ENCODE peak calls at places on chromosomes 5 and 9, in seven cellular contexts. A, D, B, N, L, M and P are unnamed samples.
A peak's percentile ranks its signal among the peaks of the same experiment; 100 is the strongest.

GRCh38 chr5:122126711-122127385 is 2.5 kb upstream of the ZNF474 start:
- DNase-seq in A (no peak), D (no peak), B (no peak), N (no peak), L (no peak), M (no peak), P (no peak)

GRCh38 chr9:98159301-98159700 is 33.1 kb downstream of the CORO2A start:
- DNase-seq in A (no peak), D (no peak), B (no peak), N (no peak), L (no peak), M (no peak), P (no peak)

GRCh38 chr5:154603978-154604679 is 126.1 kb upstream of the HAND1 start:
- DNase-seq in A (peak; percentile 64), D (no peak), B (peak; percentile 20), N (no peak), L (peak; percentile 1), M (peak; percentile 5), P (no peak)

GRCh38 chr9:128713941-128714573 is 9.9 kb downstream of the ZDHHC12 start:
- DNase-seq in A (no peak), D (no peak), B (no peak), N (no peak), L (no peak), M (no peak), P (no peak)

GRCh38 chr5:107631805-107632362 is 38.9 kb downstream of the EFNA5 start:
- DNase-seq in A (no peak), D (no peak), B (no peak), N (no peak), L (no peak), M (no peak), P (no peak)

GRCh38 chr5:139268364-139269202 is 25.0 kb upstream of the MATR3 start:
- DNase-seq in A (no peak), D (no peak), B (no peak), N (no peak), L (no peak), M (no peak), P (no peak)

GRCh38 chr5:166845044-166845443 is 1446.4 kb upstream of the WWC1 start:
- DNase-seq in A (peak; percentile 59), D (no peak), B (no peak), N (no peak), L (no peak), M (no peak), P (peak; percentile 4)

GRCh38 chr5:22531986-22532385 is 321.2 kb downstream of the CDH12 start:
- DNase-seq in A (no peak), D (no peak), B (no peak), N (no peak), L (no peak), M (no peak), P (no peak)

GRCh38 chr5:142391031-142391872 is 66.4 kb upstream of the SPRY4 start:
- DNase-seq in A (no peak), D (no peak), B (no peak), N (no peak), L (no peak), M (no peak), P (no peak)

GRCh38 chr9:133506653-133507038 is 18.1 kb downstream of the MYMK start:
- DNase-seq in A (peak; percentile 42), D (no peak), B (peak; percentile 85), N (no peak), L (peak; percentile 19), M (peak; percentile 38), P (no peak)

GRCh38 chr9:68575821-68576220 is 35.1 kb upstream of the TMEM252 start:
- DNase-seq in A (no peak), D (no peak), B (no peak), N (no peak), L (no peak), M (no peak), P (no peak)

GRCh38 chr5:157025093-157025698 is 33.7 kb downstream of the HAVCR1 start:
- DNase-seq in A (no peak), D (peak; percentile 96), B (no peak), N (no peak), L (no peak), M (no peak), P (peak; percentile 36)

GRCh38 chr9:110320651-110321050 is 17.0 kb downstream of the TXNDC8 start:
- DNase-seq in A (no peak), D (no peak), B (no peak), N (no peak), L (no peak), M (no peak), P (no peak)

GRCh38 chr5:122559676-122560075 is 215.2 kb upstream of the SNX2 start:
- DNase-seq in A (no peak), D (no peak), B (no peak), N (no peak), L (no peak), M (no peak), P (no peak)

GRCh38 chr9:133580416-133580738 is 28.8 kb downstream of the FAM163B start:
- DNase-seq in A (no peak), D (no peak), B (no peak), N (no peak), L (no peak), M (no peak), P (no peak)

GRCh38 chr5:134225780-134226440 is at the start of gene PPP2CA:
- DNase-seq in A (peak; percentile 99), D (peak; percentile 98), B (peak; percentile 95), N (peak; percentile 82), L (peak; percentile 98), M (peak; percentile 92), P (peak; percentile 97)

GRCh38 chr5:134223406-134224251 is 2.2 kb downstream of the PPP2CA start:
- DNase-seq in A (no peak), D (no peak), B (peak; percentile 7), N (no peak), L (no peak), M (no peak), P (no peak)

GRCh38 chr5:134227259-134227658 is 1.4 kb upstream of the PPP2CA start:
- DNase-seq in A (no peak), D (no peak), B (no peak), N (no peak), L (no peak), M (no peak), P (no peak)

GRCh38 chr5:134226441-134227192 is 744 bp upstream of the PPP2CA start:
- DNase-seq in A (peak; percentile 40), D (peak; percentile 84), B (no peak), N (no peak), L (no peak), M (no peak), P (peak; percentile 19)

DNA sequence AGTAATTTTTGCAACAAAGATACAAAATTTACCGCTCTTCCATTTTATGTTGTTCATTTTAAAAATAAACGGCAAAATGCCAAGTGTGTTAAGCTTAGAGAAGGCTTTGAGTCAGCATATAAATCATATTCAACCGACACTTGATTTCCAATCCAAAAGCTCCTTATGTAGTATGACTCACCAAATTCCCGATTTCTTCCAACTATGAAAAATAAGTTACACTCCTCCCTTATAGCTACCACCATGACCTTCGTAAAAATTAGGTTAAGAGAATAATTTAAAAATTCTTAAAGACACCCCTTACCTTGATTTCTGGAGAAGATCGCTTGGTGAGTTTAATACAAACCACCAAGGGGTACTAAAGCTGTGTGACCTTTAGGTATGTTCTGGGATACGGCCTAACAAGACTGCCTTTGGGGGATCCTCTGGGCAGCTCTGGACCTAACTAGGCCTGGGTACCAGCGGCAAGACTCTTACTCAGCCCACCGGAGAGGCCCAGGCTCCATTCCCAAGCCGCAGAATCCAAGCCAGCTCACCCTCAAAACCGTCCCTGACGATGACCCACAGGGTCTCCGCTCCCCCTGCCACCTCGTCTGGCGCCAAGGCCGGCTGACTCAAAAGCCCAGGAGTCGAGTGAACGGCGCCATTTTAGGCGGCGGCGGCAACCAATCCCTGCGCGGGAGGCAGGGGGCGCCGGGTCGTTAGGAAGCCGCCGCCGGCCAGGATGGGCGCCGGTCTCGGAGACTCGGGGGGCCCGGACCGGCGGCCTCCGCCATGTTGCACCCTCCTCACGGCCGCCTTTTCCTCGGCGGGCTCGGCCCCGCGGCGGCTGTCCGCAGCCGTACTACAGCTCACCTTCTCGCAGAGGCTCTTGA is 731 bp downstream of the PPP2CA start:
- DNase-seq in A (peak; percentile 81), D (peak; percentile 80), B (peak; percentile 78), N (peak; percentile 15), L (no peak), M (no peak), P (peak; percentile 60)
- TF ChIP-seq CTCF in A (no peak), D (no peak), B (no peak), N (no peak), L (no peak), M (peak; percentile 16), P (no peak)

GRCh38 chr5:13955896-13956295 is 11.4 kb upstream of the DNAH5 start:
- DNase-seq in A (no peak), D (no peak), B (no peak), N (no peak), L (no peak), M (no peak), P (no peak)

GRCh38 chr5:13956441-13956840 is 12.0 kb upstream of the DNAH5 start:
- DNase-seq in A (no peak), D (no peak), B (no peak), N (no peak), L (no peak), M (no peak), P (no peak)

GRCh38 chr5:13957032-13957645 is 12.7 kb upstream of the DNAH5 start:
- DNase-seq in A (peak; percentile 42), D (peak; percentile 24), B (peak; percentile 91), N (no peak), L (peak; percentile 77), M (peak; percentile 10), P (peak; percentile 33)
- TF ChIP-seq CTCF in A (peak; percentile 72), D (peak; percentile 41), B (peak; percentile 97), N (peak; percentile 38), L (peak; percentile 76), M (peak; percentile 72), P (peak; percentile 17)

DNA sequence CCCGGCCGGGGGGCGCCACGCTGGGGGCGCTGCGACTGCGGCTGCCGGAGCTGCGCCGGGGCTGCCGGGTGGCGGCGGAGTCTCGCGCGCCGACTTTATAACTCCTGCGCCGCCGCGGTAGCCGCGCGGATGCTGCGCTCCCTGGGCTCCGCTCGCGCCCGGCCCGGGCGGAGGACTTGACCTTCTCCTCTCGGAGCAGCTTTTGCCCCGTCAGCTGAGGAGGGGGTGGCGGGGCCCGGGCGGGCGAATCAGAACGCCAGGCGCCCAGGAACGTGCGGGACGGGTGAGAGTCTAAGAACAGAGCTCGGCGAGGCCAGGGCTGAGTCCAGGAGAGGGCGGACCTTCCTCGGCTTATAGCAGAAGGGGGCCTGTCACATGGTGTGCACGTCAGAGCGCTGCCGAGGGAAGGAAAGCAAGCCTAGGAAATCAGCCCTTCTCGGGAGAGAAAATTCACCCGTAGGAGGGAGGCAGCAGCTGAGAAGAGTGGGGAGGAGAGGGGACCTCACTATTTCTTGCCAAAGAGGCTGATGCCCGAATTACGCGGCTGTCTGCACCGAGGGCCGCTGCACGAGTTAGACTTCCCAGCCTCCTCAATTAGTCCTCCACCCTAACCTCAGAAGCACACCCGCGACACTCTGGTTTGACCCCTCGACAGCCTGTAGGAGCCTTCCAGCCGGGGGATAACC is at the start of gene FOXD1:
- DNase-seq in A (peak; percentile 73), D (peak; percentile 81), B (peak; percentile 83), N (peak; percentile 75), L (peak; percentile 95), M (peak; percentile 77), P (peak; percentile 63)
- TF ChIP-seq CTCF in A (no peak), D (no peak), B (no peak), N (no peak), L (no peak), M (peak; percentile 24), P (no peak)

DNA sequence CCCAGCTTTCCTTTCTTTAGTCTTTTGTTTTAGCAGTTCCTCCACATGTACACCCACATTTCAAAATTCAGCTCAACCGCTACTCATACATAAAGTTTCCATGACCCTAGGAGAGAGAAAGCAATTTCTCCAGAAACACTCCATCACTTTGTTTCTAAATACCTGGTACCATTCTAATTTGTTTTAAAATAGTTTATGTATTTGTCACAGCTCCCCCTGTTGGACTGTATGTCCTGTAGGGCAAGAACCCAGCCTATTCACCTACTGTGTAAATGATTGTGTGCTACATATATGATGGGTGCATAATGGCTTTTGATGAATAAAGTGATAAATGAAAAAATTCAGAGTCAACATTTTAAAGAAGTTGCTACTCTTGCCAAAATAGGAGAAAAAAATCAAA is 139.1 kb downstream of the COX7C start:
- DNase-seq in A (no peak), D (no peak), B (no peak), N (no peak), L (no peak), M (no peak), P (no peak)
- TF ChIP-seq CTCF in A (peak; percentile 8), D (no peak), B (peak; percentile 54), N (no peak), L (no peak), M (no peak), P (no peak)